ENCODE peak calls at places on chromosomes 2 and 18, in five cellular contexts. M is endothelial cell of umbilical vein, Q is GM23338, R is neuronal stem cell, C is mammary epithelial cell. X is an unnamed sample. For H3K4me1, the result is how much of the 10 kb centered on the place peaks cover.

GRCh38 chr2:240425697-240426096 is 9.8 kb upstream of the GPC1 start:
- DNase-seq in C (no peak), R (no peak), M (no peak), Q (no peak), X (no peak)

GRCh38 chr2:163613155-163613554 is 122.7 kb downstream of the FIGN start:
- DNase-seq in M (no peak), R (no peak), Q (no peak), C (no peak), X (no peak)

GRCh38 chr2:240868286-240869108 is at the start of gene AGXT:
- DNase-seq in M (no peak), Q (no peak), R (no peak), C (no peak), X (peak)

GRCh38 chr18:33757037-33757436 is 179.0 kb downstream of the ASXL3 start:
- DNase-seq in Q (no peak), M (no peak), C (peak), R (no peak), X (peak)

GRCh38 chr2:75602724-75603342 is 42.1 kb upstream of the EVA1A start:
- DNase-seq in Q (no peak), M (no peak), C (peak), R (no peak), X (peak)

GRCh38 chr18:72542993-72543361 is 1.2 kb downstream of the CBLN2 start:
- DNase-seq in C (peak), M (peak), R (peak), Q (peak), X (no peak)

GRCh38 chr2:70685771-70686171 is 82.2 kb downstream of the ADD2 start:
- DNase-seq in Q (no peak), R (no peak), M (no peak), C (no peak), X (no peak)

GRCh38 chr18:48743046-48743445 is 204.2 kb downstream of the CTIF start:
- DNase-seq in M (no peak), R (no peak), Q (no peak), C (peak), X (peak)

GRCh38 chr2:26559556-26559955 is 81.6 kb downstream of the CIB4 start:
- DNase-seq in R (no peak), C (no peak), M (no peak), Q (peak), X (no peak)

GRCh38 chr2:26463252-26464207 is 14.4 kb downstream of the OTOF start:
- DNase-seq in M (no peak), C (no peak), R (peak), Q (peak), X (no peak)

GRCh38 chr2:8412586-8412985 is 269.3 kb upstream of the ID2 start:
- DNase-seq in Q (peak), M (no peak), C (no peak), R (no peak), X (no peak)
- H3K27ac ChIP-seq in Q (no peak), M (no peak), C (no peak), R (peak), X (no peak)

DNA sequence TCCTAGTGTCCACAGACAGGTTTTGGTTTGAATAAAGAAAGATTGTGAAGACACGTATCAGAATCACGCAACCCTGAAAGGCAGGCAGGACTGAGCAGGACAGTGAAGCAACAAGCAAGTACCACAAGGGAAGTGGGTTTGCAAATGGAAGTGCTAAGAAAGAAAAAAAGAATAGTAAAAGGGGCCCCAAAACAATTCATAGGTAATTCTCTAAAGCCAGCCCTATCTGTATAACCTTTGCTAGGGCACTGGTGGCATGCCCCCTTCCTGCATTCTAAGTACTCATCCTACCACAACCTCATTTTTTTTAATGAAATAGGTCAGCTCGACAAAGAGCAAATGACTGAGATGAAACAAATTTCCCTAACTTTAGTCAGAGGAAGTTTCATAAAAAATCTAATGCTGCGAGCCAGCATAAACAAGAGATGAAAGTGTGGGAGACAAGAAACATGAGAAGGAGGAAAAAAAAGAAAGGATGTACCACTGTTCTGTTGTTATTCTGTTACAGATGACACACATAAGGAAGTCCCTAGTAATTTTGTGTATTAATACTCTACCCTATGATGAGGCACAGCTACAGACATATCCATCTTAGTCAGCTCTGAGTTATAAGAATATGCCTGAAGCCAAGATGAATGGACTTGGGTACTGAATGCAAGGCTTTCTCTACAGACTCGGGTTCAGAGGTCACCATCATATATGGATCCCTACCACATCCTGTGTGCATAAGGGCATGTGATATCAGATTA is 32.2 kb downstream of the IKZF2 start:
- DNase-seq in Q (no peak), M (no peak), R (no peak), C (peak), X (peak)
- H3K4me1 ChIP-seq in Q (under half), M (under half), R (under half), C (under half), X (under half)

GRCh38 chr2:208820289-208820688 is 413.7 kb downstream of the PTH2R start:
- DNase-seq in M (no peak), Q (peak), C (peak), R (no peak), X (peak)
- H2AFZ ChIP-seq in M (no peak), Q (no peak), C (no peak), R (no peak), X (no peak)

GRCh38 chr2:98761909-98762308 is 31.0 kb upstream of the MGAT4A start:
- DNase-seq in R (no peak), Q (no peak), C (no peak), M (no peak), X (no peak)

GRCh38 chr2:98761267-98761781 is 30.4 kb upstream of the MGAT4A start:
- DNase-seq in R (no peak), Q (peak), M (peak), C (peak), X (no peak)

GRCh38 chr2:98757904-98758421 is 27.0 kb upstream of the MGAT4A start:
- DNase-seq in M (peak), Q (no peak), C (peak), R (no peak), X (peak)

GRCh38 chr2:98759827-98760625 is 29.1 kb upstream of the MGAT4A start:
- DNase-seq in M (no peak), R (no peak), C (no peak), Q (no peak), X (no peak)

GRCh38 chr2:98759338-98759737 is 28.4 kb upstream of the MGAT4A start:
- DNase-seq in C (no peak), R (no peak), M (no peak), Q (no peak), X (no peak)
- H3K27ac ChIP-seq in C (no peak), R (no peak), M (no peak), Q (no peak), X (no peak)

DNA sequence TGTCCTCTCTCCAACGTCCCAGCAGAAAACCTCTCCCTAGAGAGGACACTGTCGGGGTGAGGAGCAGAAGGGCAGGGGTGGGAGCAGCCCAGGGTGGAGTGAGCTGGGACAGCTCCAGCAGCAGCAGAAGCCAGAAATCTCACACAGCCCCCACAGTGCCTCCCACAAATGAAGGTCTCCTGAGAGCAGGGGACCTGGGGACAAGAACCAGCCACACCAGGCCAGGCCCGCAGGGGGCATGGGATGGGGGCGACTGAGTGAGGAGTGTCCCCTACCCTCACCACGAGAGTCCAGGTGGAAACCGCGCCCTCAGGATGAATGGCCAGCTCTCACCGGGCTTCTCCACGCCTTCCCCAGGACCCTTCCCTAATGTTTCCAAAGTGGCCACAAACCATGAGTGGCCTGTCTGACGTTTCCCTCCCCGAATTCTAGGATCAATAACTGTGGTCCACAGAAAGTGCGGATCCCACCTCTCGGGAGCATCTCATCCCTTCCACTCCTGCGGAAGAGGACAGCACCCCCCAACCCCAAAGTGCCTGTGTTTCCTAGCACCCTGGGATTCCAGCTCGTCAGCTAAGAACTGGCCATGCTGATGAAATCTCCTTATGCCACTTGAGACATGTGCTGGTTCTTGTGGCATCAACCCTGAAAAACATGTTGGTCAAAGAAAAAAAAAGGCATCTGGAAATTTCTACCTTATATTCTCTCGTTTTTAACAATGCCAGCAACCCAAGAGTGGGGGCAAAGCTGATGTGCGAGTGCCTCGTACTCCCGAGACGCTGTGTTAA is 121.1 kb downstream of the HDAC4 start:
- DNase-seq in R (no peak), M (no peak), Q (no peak), C (no peak), X (no peak)
- H3K4me1 ChIP-seq in R (under half), M (under half), Q (under half), C (under half), X (under half)

GRCh38 chr2:68426446-68426845 is 40.6 kb downstream of the FBXO48 start:
- DNase-seq in M (no peak), C (no peak), R (no peak), Q (no peak), X (no peak)
- H2AFZ ChIP-seq in M (no peak), C (no peak), R (no peak), Q (no peak), X (no peak)

GRCh38 chr2:215362562-215362904 is 50.7 kb downstream of the ATIC start:
- DNase-seq in Q (no peak), M (no peak), C (no peak), R (no peak), X (peak)

GRCh38 chr2:215361211-215361875 is 49.5 kb downstream of the ATIC start:
- DNase-seq in C (no peak), M (no peak), R (no peak), Q (no peak), X (peak)

GRCh38 chr2:215363039-215363438 is 51.2 kb downstream of the ATIC start:
- DNase-seq in C (peak), R (no peak), M (no peak), Q (no peak), X (peak)

GRCh38 chr2:215360596-215360995 is 48.7 kb downstream of the ATIC start:
- DNase-seq in Q (no peak), R (no peak), C (no peak), M (no peak), X (no peak)

DNA sequence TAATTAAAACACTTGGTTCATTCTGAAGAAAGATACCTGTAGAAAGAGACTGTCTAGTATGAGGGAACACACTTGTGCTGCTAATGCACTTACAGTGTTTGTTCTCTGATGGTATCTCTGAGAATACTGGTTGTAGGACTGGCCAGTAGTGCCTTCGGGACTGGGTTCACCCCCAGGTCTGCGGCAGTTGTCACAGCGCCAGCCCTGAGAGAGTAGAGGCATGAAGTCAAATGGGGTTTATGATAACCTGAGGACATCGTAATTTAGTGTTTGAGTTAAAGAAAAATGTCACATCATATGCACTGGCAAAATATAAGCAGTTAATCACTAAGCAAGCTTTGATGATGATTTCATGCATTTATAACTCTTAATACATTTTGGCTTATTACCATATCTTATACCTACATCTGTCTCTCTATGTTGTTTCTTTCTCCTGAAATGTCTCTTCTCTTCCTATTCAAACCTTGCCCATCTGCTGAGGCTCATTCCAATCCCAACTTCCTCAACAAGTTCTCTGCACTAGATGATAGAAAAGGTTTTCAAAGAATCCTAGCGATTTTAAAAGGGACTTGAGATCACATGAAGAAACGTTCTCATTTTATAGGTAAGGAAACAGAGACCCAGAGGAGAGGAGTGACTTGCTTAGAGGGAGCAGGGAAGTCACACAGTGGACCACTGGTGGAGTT is 50.2 kb downstream of the ATIC start:
- DNase-seq in C (no peak), R (no peak), M (no peak), Q (no peak), X (peak)
- H3K27ac ChIP-seq in C (no peak), R (no peak), M (no peak), Q (no peak), X (no peak)

GRCh38 chr2:36362291-36362690 is 6.7 kb downstream of the CRIM1 start:
- DNase-seq in C (peak), M (peak), R (no peak), Q (no peak), X (peak)
- H3K4me1 ChIP-seq in C (half or more), M (half or more), R (under half), Q (half or more), X (under half)

GRCh38 chr2:188969236-188970032 is 4.7 kb upstream of the COL3A1 start:
- DNase-seq in R (no peak), Q (no peak), C (no peak), M (no peak), X (peak)
- H2AFZ ChIP-seq in R (no peak), Q (no peak), C (no peak), M (no peak), X (no peak)

X was measured in fibroblast of lung.